ENCODE peak calls at places on chromosomes 1 and 21, in seven cellular contexts. One of them, this sample, is unnamed.

GRCh38 chr1:33342041-33342723 is 21.3 kb upstream of the A3GALT2 start:
- DNase-seq in SK-N-SH: no peak
- DNase-seq in GM12878: peak
- DNase-seq in A549: peak
- DNase-seq in HepG2: peak
- DNase-seq in K562: no peak
- DNase-seq in H1: peak
- DNase-seq in this sample: peak

GRCh38 chr21:34775793-34776192 is 107.0 kb downstream of the CLIC6 start:
- DNase-seq in SK-N-SH: no peak
- DNase-seq in GM12878: no peak
- DNase-seq in A549: no peak
- DNase-seq in HepG2: no peak
- DNase-seq in K562: no peak
- DNase-seq in H1: no peak
- DNase-seq in this sample: no peak

GRCh38 chr1:201149400-201149799 is 4.9 kb downstream of the TMEM9 start:
- DNase-seq in SK-N-SH: peak
- DNase-seq in GM12878: no peak
- DNase-seq in A549: peak
- DNase-seq in HepG2: peak
- DNase-seq in K562: peak
- DNase-seq in H1: no peak
- DNase-seq in this sample: peak

GRCh38 chr1:11514366-11514765 is 35.4 kb downstream of the DISP3 start:
- DNase-seq in SK-N-SH: no peak
- DNase-seq in GM12878: no peak
- DNase-seq in A549: no peak
- DNase-seq in HepG2: no peak
- DNase-seq in K562: no peak
- DNase-seq in H1: no peak
- DNase-seq in this sample: no peak

GRCh38 chr21:36734367-36735200 is 35.7 kb downstream of the SIM2 start:
- DNase-seq in SK-N-SH: no peak
- DNase-seq in GM12878: no peak
- DNase-seq in A549: no peak
- DNase-seq in HepG2: no peak
- DNase-seq in K562: no peak
- DNase-seq in H1: no peak
- DNase-seq in this sample: no peak

GRCh38 chr1:53645690-53646078 is 93.3 kb downstream of the GLIS1 start:
- DNase-seq in SK-N-SH: no peak
- DNase-seq in GM12878: no peak
- DNase-seq in A549: no peak
- DNase-seq in HepG2: no peak
- DNase-seq in K562: no peak
- DNase-seq in H1: no peak
- DNase-seq in this sample: no peak

GRCh38 chr1:162485236-162485635 is 12.4 kb upstream of the UHMK1 start:
- DNase-seq in SK-N-SH: no peak
- DNase-seq in GM12878: no peak
- DNase-seq in A549: no peak
- DNase-seq in HepG2: no peak
- DNase-seq in K562: no peak
- DNase-seq in H1: no peak
- DNase-seq in this sample: peak

GRCh38 chr1:21518774-21519455 is 9.7 kb downstream of the ALPL start:
- DNase-seq in SK-N-SH: no peak
- DNase-seq in GM12878: no peak
- DNase-seq in A549: no peak
- DNase-seq in HepG2: no peak
- DNase-seq in K562: no peak
- DNase-seq in H1: no peak
- DNase-seq in this sample: no peak

GRCh38 chr1:226404904-226405222 is 3.0 kb downstream of the PARP1 start:
- DNase-seq in SK-N-SH: no peak
- DNase-seq in GM12878: no peak
- DNase-seq in A549: no peak
- DNase-seq in HepG2: no peak
- DNase-seq in K562: no peak
- DNase-seq in H1: peak
- DNase-seq in this sample: no peak

GRCh38 chr1:218755128-218755527 is 410.0 kb downstream of the TGFB2 start:
- DNase-seq in SK-N-SH: no peak
- DNase-seq in GM12878: no peak
- DNase-seq in A549: no peak
- DNase-seq in HepG2: no peak
- DNase-seq in K562: no peak
- DNase-seq in H1: no peak
- DNase-seq in this sample: no peak

GRCh38 chr1:59506952-59507351 is 210.1 kb downstream of the FGGY start:
- DNase-seq in SK-N-SH: no peak
- DNase-seq in GM12878: peak
- DNase-seq in A549: no peak
- DNase-seq in HepG2: no peak
- DNase-seq in K562: no peak
- DNase-seq in H1: no peak
- DNase-seq in this sample: peak

GRCh38 chr1:155940993-155941844 is at the start of gene RXFP4:
- DNase-seq in SK-N-SH: no peak
- DNase-seq in GM12878: no peak
- DNase-seq in A549: no peak
- DNase-seq in HepG2: peak
- DNase-seq in K562: no peak
- DNase-seq in H1: no peak
- DNase-seq in this sample: no peak

GRCh38 chr1:228141871-228142615 is 2.0 kb downstream of the GUK1 start:
- DNase-seq in SK-N-SH: peak
- DNase-seq in GM12878: no peak
- DNase-seq in A549: no peak
- DNase-seq in HepG2: no peak
- DNase-seq in K562: no peak
- DNase-seq in H1: no peak
- DNase-seq in this sample: peak

GRCh38 chr1:156813750-156814570 is 2.7 kb downstream of the SH2D2A start:
- DNase-seq in SK-N-SH: no peak
- DNase-seq in GM12878: no peak
- DNase-seq in A549: peak
- DNase-seq in HepG2: peak
- DNase-seq in K562: peak
- DNase-seq in H1: peak
- DNase-seq in this sample: peak

GRCh38 chr1:175750366-175751111 is 7.1 kb upstream of the TNR start:
- DNase-seq in SK-N-SH: no peak
- DNase-seq in GM12878: no peak
- DNase-seq in A549: no peak
- DNase-seq in HepG2: no peak
- DNase-seq in K562: no peak
- DNase-seq in H1: no peak
- DNase-seq in this sample: no peak

GRCh38 chr1:175749075-175749474 is 5.7 kb upstream of the TNR start:
- DNase-seq in SK-N-SH: no peak
- DNase-seq in GM12878: no peak
- DNase-seq in A549: no peak
- DNase-seq in HepG2: no peak
- DNase-seq in K562: no peak
- DNase-seq in H1: no peak
- DNase-seq in this sample: no peak

GRCh38 chr1:175742790-175743459 is 470 bp downstream of the TNR start:
- DNase-seq in SK-N-SH: peak
- DNase-seq in GM12878: no peak
- DNase-seq in A549: no peak
- DNase-seq in HepG2: peak
- DNase-seq in K562: no peak
- DNase-seq in H1: no peak
- DNase-seq in this sample: peak

DNA sequence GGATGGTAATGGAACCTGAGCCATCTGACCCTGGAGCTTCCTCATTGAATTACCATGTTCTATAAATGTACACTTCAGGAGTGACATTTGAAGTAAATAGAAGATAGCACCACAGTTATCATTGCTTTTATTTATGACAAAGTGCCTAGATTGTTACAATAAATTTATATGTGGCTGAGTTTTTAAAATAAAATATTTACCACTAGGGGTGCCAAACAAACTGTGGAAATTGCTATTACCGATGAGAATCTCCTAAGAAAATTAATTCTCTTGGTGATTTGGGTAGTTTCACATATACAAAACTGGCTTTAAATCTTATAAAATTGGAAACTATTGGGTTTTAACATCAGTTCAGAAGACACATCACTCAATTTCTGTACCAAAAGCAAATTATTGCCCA is 1.4 kb upstream of the TNR start:
- DNase-seq in SK-N-SH: no peak
- DNase-seq in GM12878: no peak
- DNase-seq in A549: no peak
- DNase-seq in HepG2: no peak
- DNase-seq in K562: no peak
- DNase-seq in H1: no peak
- DNase-seq in this sample: no peak
- TF ChIP-seq CTCF in SK-N-SH: peak
- TF ChIP-seq CTCF in GM12878: no peak
- TF ChIP-seq CTCF in A549: peak
- TF ChIP-seq CTCF in HepG2: no peak
- TF ChIP-seq CTCF in K562: no peak
- TF ChIP-seq CTCF in H1: no peak
- TF ChIP-seq CTCF in this sample: peak

DNA sequence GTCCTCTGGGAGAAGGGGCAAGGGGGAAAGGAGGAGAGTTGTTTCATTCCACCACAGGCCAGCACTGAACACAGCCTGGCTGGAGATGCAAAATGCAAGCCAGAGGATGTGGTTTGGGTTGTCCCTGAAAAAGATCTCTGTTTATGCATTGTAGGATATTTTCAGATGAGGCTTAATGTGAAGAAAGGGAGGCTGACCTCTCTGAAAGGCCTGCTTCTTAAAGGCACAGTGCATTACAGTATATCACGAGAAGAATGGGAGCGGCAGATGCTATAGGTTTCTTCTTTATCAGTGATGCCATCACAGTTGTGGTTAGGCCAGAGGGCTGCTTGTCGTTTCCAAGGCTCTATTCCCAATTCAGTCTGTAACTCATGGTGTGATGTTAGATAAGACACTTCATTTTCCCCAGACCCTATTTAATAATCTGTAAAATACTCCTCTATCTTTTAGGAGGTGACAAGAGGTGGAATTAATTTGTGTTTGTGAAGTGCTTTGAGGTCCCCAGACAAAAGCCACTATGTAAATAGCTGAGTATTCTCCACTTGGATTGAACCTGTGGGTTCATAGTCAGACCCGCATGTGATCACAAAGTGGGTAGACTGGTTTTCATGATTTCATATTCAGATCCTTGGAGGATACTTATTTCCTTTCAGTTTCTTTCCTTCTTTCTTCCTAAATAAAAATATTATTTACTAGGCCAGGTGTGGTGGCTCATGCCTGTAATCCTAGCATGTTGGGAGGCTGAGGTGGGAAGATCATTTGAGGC is 76.5 kb upstream of the WDR26 start:
- DNase-seq in SK-N-SH: no peak
- DNase-seq in GM12878: no peak
- DNase-seq in A549: no peak
- DNase-seq in HepG2: no peak
- DNase-seq in K562: peak
- DNase-seq in H1: no peak
- DNase-seq in this sample: peak
- TF ChIP-seq RFX5 in SK-N-SH: no peak
- TF ChIP-seq RFX5 in GM12878: no peak
- TF ChIP-seq RFX5 in A549: no peak
- TF ChIP-seq RFX5 in HepG2: no peak
- TF ChIP-seq RFX5 in K562: no peak
- TF ChIP-seq RFX5 in H1: no peak
- TF ChIP-seq RFX5 in this sample: no peak

GRCh38 chr1:57232500-57232899 is 191.4 kb downstream of the DAB1 start:
- DNase-seq in SK-N-SH: no peak
- DNase-seq in GM12878: no peak
- DNase-seq in A549: no peak
- DNase-seq in HepG2: peak
- DNase-seq in K562: no peak
- DNase-seq in H1: no peak
- DNase-seq in this sample: no peak
- TF ChIP-seq CTCF in SK-N-SH: no peak
- TF ChIP-seq CTCF in GM12878: no peak
- TF ChIP-seq CTCF in A549: no peak
- TF ChIP-seq CTCF in HepG2: peak
- TF ChIP-seq CTCF in K562: no peak
- TF ChIP-seq CTCF in H1: peak
- TF ChIP-seq CTCF in this sample: peak

GRCh38 chr1:231407049-231407448 is 15.0 kb downstream of the EGLN1 start:
- DNase-seq in SK-N-SH: no peak
- DNase-seq in GM12878: no peak
- DNase-seq in A549: no peak
- DNase-seq in HepG2: no peak
- DNase-seq in K562: no peak
- DNase-seq in H1: no peak
- DNase-seq in this sample: no peak

GRCh38 chr1:231408528-231409094 is 13.5 kb downstream of the EGLN1 start:
- DNase-seq in SK-N-SH: no peak
- DNase-seq in GM12878: no peak
- DNase-seq in A549: no peak
- DNase-seq in HepG2: no peak
- DNase-seq in K562: no peak
- DNase-seq in H1: no peak
- DNase-seq in this sample: no peak

GRCh38 chr1:231410041-231410591 is 12.0 kb downstream of the EGLN1 start:
- DNase-seq in SK-N-SH: no peak
- DNase-seq in GM12878: no peak
- DNase-seq in A549: no peak
- DNase-seq in HepG2: no peak
- DNase-seq in K562: no peak
- DNase-seq in H1: no peak
- DNase-seq in this sample: peak

GRCh38 chr1:231404318-231404717 is 17.8 kb downstream of the EGLN1 start:
- DNase-seq in SK-N-SH: no peak
- DNase-seq in GM12878: no peak
- DNase-seq in A549: no peak
- DNase-seq in HepG2: no peak
- DNase-seq in K562: no peak
- DNase-seq in H1: no peak
- DNase-seq in this sample: no peak

DNA sequence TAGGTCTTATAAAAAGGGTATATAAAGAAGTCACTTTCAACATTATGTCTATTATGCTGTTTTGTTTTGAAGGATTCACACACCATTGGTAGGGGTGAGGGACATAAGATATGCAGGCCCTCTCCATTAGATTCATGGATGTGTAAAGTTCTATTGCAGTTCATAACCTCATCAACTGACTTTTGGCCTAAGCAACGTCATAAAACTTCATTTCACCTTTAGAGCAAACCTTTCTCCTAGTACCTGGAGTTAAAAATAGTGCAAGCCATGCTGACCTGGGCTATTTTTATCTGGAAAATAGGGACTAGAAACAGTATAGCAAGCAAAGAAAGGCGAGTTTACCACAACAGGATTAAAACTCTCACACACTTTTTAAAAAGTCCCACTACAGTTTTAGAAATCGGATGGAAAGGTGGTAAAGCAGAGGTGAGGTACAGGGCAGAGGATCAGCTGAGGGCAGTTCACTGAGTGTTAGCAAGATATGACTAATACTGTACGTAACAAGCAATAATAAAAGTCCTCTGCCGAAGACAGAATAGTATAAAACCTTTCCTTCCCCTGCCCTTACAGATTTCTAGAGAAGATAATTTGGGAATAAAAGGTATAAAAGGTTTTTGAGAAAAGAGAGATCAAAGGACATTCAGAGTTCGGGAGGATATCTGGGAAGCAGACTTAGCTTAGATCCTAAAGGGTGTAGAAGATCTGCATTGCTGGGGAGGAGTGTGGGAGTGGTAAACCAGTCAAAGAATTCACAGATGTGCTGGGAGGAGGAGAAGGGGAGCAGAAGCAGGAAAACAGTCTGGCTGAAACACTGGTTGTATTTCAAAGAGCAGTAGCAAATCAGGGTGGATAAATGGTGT is 14.3 kb downstream of the EGLN1 start:
- DNase-seq in SK-N-SH: no peak
- DNase-seq in GM12878: no peak
- DNase-seq in A549: no peak
- DNase-seq in HepG2: no peak
- DNase-seq in K562: no peak
- DNase-seq in H1: no peak
- DNase-seq in this sample: peak
- TF ChIP-seq RFX5 in SK-N-SH: no peak
- TF ChIP-seq RFX5 in GM12878: no peak
- TF ChIP-seq RFX5 in A549: no peak
- TF ChIP-seq RFX5 in HepG2: no peak
- TF ChIP-seq RFX5 in K562: no peak
- TF ChIP-seq RFX5 in H1: no peak
- TF ChIP-seq RFX5 in this sample: no peak

This sample was measured in IMR-90.